ENCODE peak calls at places on chromosomes 7 and 10, in five cellular contexts. B is upper lobe of right lung, I is Panc1, M is heart left ventricle, E is A673. P is an unnamed sample.
A peak's percentile ranks its signal among the peaks of the same experiment; 100 is the strongest.

GRCh38 chr10:12847361-12847975 is 154.0 kb downstream of the CCDC3 start:
- DNase-seq in M (no peak), B (no peak), I (no peak), E (peak; percentile 67), P (no peak)

GRCh38 chr7:95302976-95303375 is 21.4 kb downstream of the PON1 start:
- DNase-seq in E (no peak), I (no peak), M (no peak), B (no peak), P (peak; percentile 18)

GRCh38 chr7:82450759-82451158 is 7.2 kb upstream of the CACNA2D1 start:
- DNase-seq in B (no peak), E (no peak), M (no peak), I (no peak), P (no peak)

GRCh38 chr7:132108553-132108952 is 467.7 kb downstream of the PLXNA4 start:
- DNase-seq in E (no peak), I (no peak), M (no peak), B (no peak), P (no peak)

GRCh38 chr7:116802784-116803183 is 59.6 kb upstream of the CAPZA2 start:
- DNase-seq in E (peak; percentile 89), I (peak; percentile 51), B (no peak), M (no peak), P (peak; percentile 66)

GRCh38 chr10:71319800-71320392 is 837 bp downstream of the SLC29A3 start:
- DNase-seq in E (no peak), B (no peak), M (no peak), I (no peak), P (no peak)

GRCh38 chr10:15881542-15881941 is 21.2 kb upstream of the MINDY3 start:
- DNase-seq in B (no peak), I (no peak), M (no peak), E (no peak), P (no peak)

GRCh38 chr7:133520248-133520647 is 267.4 kb downstream of the EXOC4 start:
- DNase-seq in M (no peak), I (no peak), E (no peak), B (no peak), P (no peak)

GRCh38 chr10:3330687-3331086 is 158.1 kb upstream of the PITRM1 start:
- DNase-seq in I (no peak), E (no peak), B (peak; percentile 76), M (no peak), P (peak; percentile 43)

GRCh38 chr7:88259656-88260380 is 40.0 kb upstream of the SRI start:
- DNase-seq in I (no peak), M (no peak), B (no peak), E (no peak), P (no peak)

GRCh38 chr7:17422966-17423365 is 124.5 kb downstream of the AHR start:
- DNase-seq in E (no peak), B (no peak), I (no peak), M (no peak), P (no peak)

GRCh38 chr7:151817315-151817690 is 59.6 kb downstream of the PRKAG2 start:
- DNase-seq in E (no peak), M (no peak), I (no peak), B (no peak), P (no peak)

GRCh38 chr7:108004220-108005142 is 1.5 kb upstream of the LAMB1 start:
- DNase-seq in I (no peak), B (no peak), E (no peak), M (no peak), P (no peak)

GRCh38 chr10:43817368-43817767 is 168.7 kb upstream of the ZNF32 start:
- DNase-seq in B (no peak), E (no peak), M (no peak), I (no peak), P (no peak)

GRCh38 chr10:1121311-1121970 is 65.3 kb downstream of the WDR37 start:
- DNase-seq in B (no peak), I (no peak), E (no peak), M (no peak), P (no peak)

GRCh38 chr7:87511510-87511909 is 36.0 kb upstream of the ABCB4 start:
- DNase-seq in I (no peak), B (no peak), M (no peak), E (no peak), P (no peak)

GRCh38 chr7:158283016-158283974 is 304.3 kb downstream of the PTPRN2 start:
- DNase-seq in E (no peak), I (no peak), M (no peak), B (peak; percentile 45), P (no peak)

GRCh38 chr7:106108988-106109387 is 3.1 kb downstream of the SYPL1 start:
- DNase-seq in E (no peak), M (no peak), I (no peak), B (no peak), P (no peak)

GRCh38 chr10:110273474-110273873 is 31.2 kb downstream of the SMNDC1 start:
- DNase-seq in I (no peak), M (peak; percentile 59), B (peak; percentile 74), E (peak; percentile 64), P (peak; percentile 21)

GRCh38 chr10:35493196-35494118 is 111.7 kb upstream of the GJD4 start:
- DNase-seq in M (no peak), E (no peak), B (no peak), I (no peak), P (peak; percentile 8)

GRCh38 chr7:135956393-135956792 is 20.8 kb downstream of the MTPN start:
- DNase-seq in M (no peak), I (no peak), B (no peak), E (no peak), P (no peak)

GRCh38 chr7:71131753-71132520 is at the start of gene GALNT17:
- DNase-seq in E (no peak), B (no peak), M (no peak), I (no peak), P (peak; percentile 0)

GRCh38 chr10:1677307-1677939 is 59.9 kb downstream of the ADARB2 start:
- DNase-seq in M (no peak), I (no peak), E (no peak), B (no peak), P (no peak)

GRCh38 chr10:102596506-102596971 is 47.7 kb upstream of the TRIM8 start:
- DNase-seq in I (peak; percentile 47), E (peak; percentile 72), B (no peak), M (peak; percentile 48), P (no peak)

GRCh38 chr7:105587899-105588690 is 6.8 kb upstream of the EFCAB10 start:
- DNase-seq in I (no peak), E (no peak), M (no peak), B (no peak), P (no peak)

GRCh38 chr10:79241990-79242619 is 105.2 kb upstream of the PPIF start:
- DNase-seq in E (peak; percentile 60), M (peak; percentile 86), I (no peak), B (peak; percentile 89), P (no peak)

GRCh38 chr7:80145780-80146422 is 11.3 kb downstream of the GNAI1 start:
- DNase-seq in M (no peak), E (no peak), I (no peak), B (no peak), P (no peak)

GRCh38 chr10:125117941-125118630 is 42.3 kb downstream of the CTBP2 start:
- DNase-seq in I (no peak), B (peak; percentile 50), M (peak; percentile 37), E (no peak), P (no peak)

GRCh38 chr10:70274643-70275042 is 9.2 kb downstream of the NPFFR1 start:
- DNase-seq in M (peak; percentile 40), E (no peak), I (no peak), B (no peak), P (no peak)

DNA sequence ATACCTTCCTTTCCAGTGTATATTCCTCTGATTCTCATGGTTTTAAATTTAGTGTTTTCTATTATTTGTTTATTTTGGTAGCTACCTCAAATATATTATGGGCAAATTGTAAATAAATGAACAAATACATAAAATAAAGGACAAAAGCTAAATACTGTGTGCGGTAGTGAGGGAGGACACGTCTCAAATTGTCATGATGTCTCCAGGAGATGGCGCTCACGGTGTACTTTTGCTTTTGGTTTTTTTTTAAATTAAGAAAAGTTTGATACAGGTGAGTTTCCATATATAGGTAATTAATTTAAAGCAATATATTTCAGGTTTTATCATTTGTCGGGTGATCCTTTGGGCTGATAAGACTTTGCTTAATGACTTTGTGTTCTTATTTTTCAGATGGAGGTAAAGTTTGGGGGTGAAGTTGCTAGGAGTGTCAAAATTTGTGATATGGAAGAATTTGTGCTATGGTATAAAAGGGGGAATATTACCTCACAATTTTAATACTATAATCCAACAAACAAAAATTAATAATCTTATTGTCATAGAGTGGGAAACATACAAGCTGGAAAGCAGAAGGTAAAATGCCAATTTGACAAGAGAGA is 68.4 kb upstream of the TMEM229A start:
- DNase-seq in E (no peak), M (no peak), B (no peak), I (no peak), P (peak; percentile 13)
- H3K27ac ChIP-seq in E (no peak overlapping the region), M (no peak overlapping the region), B (no peak overlapping the region), I (no peak overlapping the region), P (no peak overlapping the region)

GRCh38 chr7:73549176-73549575 is 8.3 kb downstream of the BCL7B start:
- DNase-seq in M (no peak), B (no peak), I (no peak), E (no peak), P (no peak)
- H3K4me1 ChIP-seq in M (no peaks in the 10 kb centered on the region), B (no peaks in the 10 kb centered on the region), I (no peaks in the 10 kb centered on the region), E (no peaks in the 10 kb centered on the region), P (no peaks in the 10 kb centered on the region)

GRCh38 chr10:132309466-132309865 is 1.7 kb upstream of the STK32C start:
- DNase-seq in I (no peak), B (no peak), M (no peak), E (no peak), P (no peak)

GRCh38 chr10:132306951-132307751 is 599 bp downstream of the STK32C start:
- DNase-seq in E (no peak), I (no peak), B (peak; percentile 88), M (peak; percentile 55), P (no peak)

GRCh38 chr10:132309879-132310591 is 2.3 kb upstream of the STK32C start:
- DNase-seq in E (no peak), M (peak; percentile 13), B (no peak), I (no peak), P (no peak)

GRCh38 chr10:132307823-132308587 is at the start of gene STK32C:
- DNase-seq in B (peak; percentile 97), M (peak; percentile 92), I (no peak), E (peak; percentile 91), P (no peak)

GRCh38 chr10:132308588-132309451 is 1.1 kb upstream of the STK32C start:
- DNase-seq in M (peak; percentile 20), B (no peak), E (no peak), I (no peak), P (no peak)
- H3K27ac ChIP-seq in M (peak overlapping the region; percentile 52), B (peak overlapping the region; percentile 88), E (no peak overlapping the region), I (peak overlapping the region; percentile 73), P (no peak overlapping the region)

GRCh38 chr7:50210706-50211115 is 93.8 kb upstream of the IKZF1 start:
- DNase-seq in E (no peak), B (no peak), I (no peak), M (no peak), P (no peak)
- H3K4me1 ChIP-seq in E (no peaks in the 10 kb centered on the region), B (no peaks in the 10 kb centered on the region), I (no peaks in the 10 kb centered on the region), M (no peaks in the 10 kb centered on the region), P (no peaks in the 10 kb centered on the region)

GRCh38 chr7:41792099-41792498 is 89.2 kb upstream of the INHBA start:
- DNase-seq in E (no peak), M (no peak), B (no peak), I (no peak), P (peak; percentile 61)
- H3K27ac ChIP-seq in E (no peak overlapping the region), M (no peak overlapping the region), B (no peak overlapping the region), I (no peak overlapping the region), P (no peak overlapping the region)

P was measured in foreskin keratinocyte.